ENCODE peak calls at places on chromosomes 12 and 14, in five cellular contexts. R, T, Y, B and Z are unnamed samples.
A peak's percentile ranks its signal among the peaks of the same experiment; 100 is the strongest.

GRCh38 chr12:6778571-6779550 is 6.5 kb downstream of the LAG3 start:
- DNase-seq in R (peak; percentile 96), T (peak; percentile 72), Y (peak; percentile 81), B (peak; percentile 83), Z (peak; percentile 85)

GRCh38 chr14:104296388-104297312 is 158.3 kb downstream of the KIF26A start:
- DNase-seq in R (no peak), T (no peak), Y (no peak), B (no peak), Z (no peak)

GRCh38 chr12:104285740-104286537 is 17.6 kb upstream of the EID3 start:
- DNase-seq in R (no peak), T (no peak), Y (peak; percentile 42), B (no peak), Z (no peak)

GRCh38 chr12:79083181-79083580 is 218.6 kb downstream of the SYT1 start:
- DNase-seq in R (no peak), T (no peak), Y (no peak), B (no peak), Z (no peak)

GRCh38 chr14:24082411-24083080 is 11.2 kb downstream of the CPNE6 start:
- DNase-seq in R (no peak), T (no peak), Y (no peak), B (no peak), Z (no peak)

GRCh38 chr12:53551889-53552291 is 44.6 kb upstream of the NPFF start:
- DNase-seq in R (no peak), T (no peak), Y (no peak), B (no peak), Z (no peak)

GRCh38 chr14:105477659-105478623 is 3.3 kb downstream of the CRIP2 start:
- DNase-seq in R (no peak), T (no peak), Y (no peak), B (peak; percentile 53), Z (no peak)

GRCh38 chr14:41607119-41607785 is 576 bp downstream of the LRFN5 start:
- DNase-seq in R (peak; percentile 54), T (no peak), Y (no peak), B (no peak), Z (no peak)

GRCh38 chr14:90429764-90430163 is 32.9 kb downstream of the CALM1 start:
- DNase-seq in R (no peak), T (no peak), Y (no peak), B (no peak), Z (no peak)

GRCh38 chr12:51954465-51955361 is 3.2 kb downstream of the ACVR1B start:
- DNase-seq in R (no peak), T (no peak), Y (no peak), B (peak; percentile 32), Z (peak; percentile 55)

GRCh38 chr12:100877776-100878175 is 83.2 kb downstream of the ANO4 start:
- DNase-seq in R (no peak), T (no peak), Y (no peak), B (no peak), Z (no peak)

GRCh38 chr14:32073537-32074189 is 3.4 kb upstream of the ARHGAP5 start:
- DNase-seq in R (no peak), T (peak; percentile 36), Y (peak; percentile 82), B (peak; percentile 52), Z (peak; percentile 94)

GRCh38 chr14:91831337-91831736 is 36.0 kb downstream of the TC2N start:
- DNase-seq in R (no peak), T (no peak), Y (no peak), B (no peak), Z (no peak)

GRCh38 chr14:100547633-100548294 is 39.5 kb downstream of the BEGAIN start:
- DNase-seq in R (no peak), T (no peak), Y (peak; percentile 55), B (no peak), Z (no peak)

GRCh38 chr12:13177373-13177772 is 19.2 kb upstream of the EMP1 start:
- DNase-seq in R (peak; percentile 7), T (no peak), Y (no peak), B (no peak), Z (no peak)

GRCh38 chr14:32022938-32023466 is 54.1 kb upstream of the ARHGAP5 start:
- DNase-seq in R (no peak), T (no peak), Y (no peak), B (no peak), Z (no peak)

GRCh38 chr12:75644472-75645072 is 133.2 kb upstream of the KRR1 start:
- DNase-seq in R (no peak), T (no peak), Y (no peak), B (no peak), Z (no peak)

GRCh38 chr14:90495357-90496276 is 98.8 kb downstream of the CALM1 start:
- DNase-seq in R (peak; percentile 85), T (no peak), Y (no peak), B (peak; percentile 66), Z (peak; percentile 53)

GRCh38 chr12:70365398-70365647 is 767 bp upstream of the KCNMB4 start:
- DNase-seq in R (peak; percentile 65), T (no peak), Y (no peak), B (no peak), Z (no peak)

GRCh38 chr12:102642199-102642598 is 161.8 kb upstream of the IGF1 start:
- DNase-seq in R (no peak), T (no peak), Y (no peak), B (no peak), Z (no peak)

GRCh38 chr14:85471744-85472143 is 58.2 kb upstream of the FLRT2 start:
- DNase-seq in R (no peak), T (no peak), Y (no peak), B (no peak), Z (peak; percentile 77)

GRCh38 chr12:68971404-68971803 is 38.4 kb upstream of the CPM start:
- DNase-seq in R (no peak), T (no peak), Y (no peak), B (no peak), Z (no peak)

GRCh38 chr14:63308723-63309317 is 9.9 kb downstream of the GPHB5 start:
- DNase-seq in R (peak; percentile 64), T (no peak), Y (peak; percentile 40), B (peak; percentile 8), Z (peak; percentile 40)

DNA sequence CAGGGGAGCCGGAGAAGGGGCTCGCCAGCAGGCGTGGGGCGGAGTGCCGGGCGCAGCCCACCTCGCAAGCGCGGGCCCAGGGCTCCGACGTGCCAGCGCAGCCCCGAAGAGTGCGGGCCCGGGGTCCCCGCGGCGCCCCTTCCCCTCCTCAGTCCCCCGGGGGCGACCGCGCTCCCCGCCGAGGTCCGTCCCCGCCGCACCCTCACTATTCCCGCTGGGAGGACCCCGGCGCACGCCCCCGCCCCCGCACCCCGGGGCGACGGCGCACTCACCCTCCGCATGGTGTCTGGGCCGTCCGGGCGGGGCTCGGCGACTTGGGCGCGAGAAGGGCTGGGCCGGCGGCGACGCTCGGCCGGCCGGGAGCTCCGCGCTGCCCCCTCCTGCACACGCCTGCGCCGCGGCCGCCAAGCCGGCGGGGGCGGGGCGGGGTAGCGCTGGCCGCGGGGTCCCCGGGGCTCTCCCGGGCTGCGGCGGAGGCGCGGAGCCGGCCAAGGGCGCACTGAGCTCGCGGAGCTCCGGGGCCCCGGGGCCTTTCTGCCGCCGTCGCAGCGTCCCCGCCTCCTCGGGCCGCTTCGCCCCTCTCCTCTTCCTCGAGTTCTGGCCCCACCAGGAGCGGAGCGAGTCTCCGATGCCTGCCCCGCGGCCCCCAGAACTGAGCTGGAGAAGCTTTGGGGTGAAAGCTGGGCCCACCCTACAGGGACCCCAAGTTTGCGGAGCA is 130.0 kb downstream of the NDUFA12 start:
- DNase-seq in R (peak; percentile 75), T (no peak), Y (no peak), B (peak; percentile 12), Z (no peak)
- TF ChIP-seq EZH2 in R (no peak), T (no peak), Y (no peak), B (no peak), Z (no peak)

GRCh38 chr14:59120931-59121330 is 67.5 kb upstream of the DAAM1 start:
- DNase-seq in R (no peak), T (no peak), Y (no peak), B (no peak), Z (no peak)

GRCh38 chr14:59117754-59118153 is 70.7 kb upstream of the DAAM1 start:
- DNase-seq in R (no peak), T (no peak), Y (no peak), B (no peak), Z (no peak)

GRCh38 chr14:59118171-59118570 is 70.3 kb upstream of the DAAM1 start:
- DNase-seq in R (no peak), T (no peak), Y (no peak), B (no peak), Z (no peak)

GRCh38 chr14:59116984-59117415 is 71.5 kb upstream of the DAAM1 start:
- DNase-seq in R (no peak), T (peak; percentile 44), Y (peak; percentile 89), B (no peak), Z (no peak)
- TF ChIP-seq JUND in R (no peak), T (no peak), Y (peak; percentile 85), B (no peak), Z (no peak)

GRCh38 chr12:92605621-92606170 is 97.1 kb upstream of the PLEKHG7 start:
- DNase-seq in R (no peak), T (no peak), Y (no peak), B (no peak), Z (no peak)
- TF ChIP-seq EZH2 in R (no peak), T (no peak), Y (no peak), B (no peak), Z (no peak)

GRCh38 chr12:122080149-122081107 is 1.9 kb downstream of the MLXIP start:
- DNase-seq in R (no peak), T (no peak), Y (no peak), B (no peak), Z (no peak)
- TF ChIP-seq JUND in R (no peak), T (no peak), Y (no peak), B (no peak), Z (no peak)

GRCh38 chr14:89279649-89280232 is 137.3 kb downstream of the FOXN3 start:
- DNase-seq in R (no peak), T (no peak), Y (no peak), B (no peak), Z (no peak)

GRCh38 chr14:89283327-89284060 is 133.5 kb downstream of the FOXN3 start:
- DNase-seq in R (no peak), T (no peak), Y (no peak), B (no peak), Z (no peak)

GRCh38 chr14:89284368-89285058 is 132.5 kb downstream of the FOXN3 start:
- DNase-seq in R (no peak), T (no peak), Y (no peak), B (no peak), Z (no peak)

GRCh38 chr14:89280612-89281011 is 136.4 kb downstream of the FOXN3 start:
- DNase-seq in R (no peak), T (no peak), Y (no peak), B (no peak), Z (no peak)

DNA sequence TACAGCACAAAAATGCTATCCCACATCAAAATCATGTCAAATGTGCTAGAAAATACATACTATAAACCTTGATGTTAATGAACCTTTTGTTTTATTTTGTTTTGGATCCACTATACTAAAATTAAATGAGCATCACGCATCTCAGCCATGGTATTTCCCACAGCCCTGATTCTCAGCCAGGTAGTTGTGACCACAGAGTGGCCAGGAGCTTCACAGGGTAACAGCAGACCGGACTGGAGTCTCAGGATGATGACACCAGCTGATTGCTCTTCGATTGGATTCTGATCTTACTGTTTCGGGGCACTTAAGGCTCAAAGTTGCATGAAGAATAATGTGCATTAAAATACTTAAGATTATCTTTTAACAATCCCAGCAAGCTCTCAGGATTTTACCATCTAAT is 134.8 kb downstream of the FOXN3 start:
- DNase-seq in R (no peak), T (no peak), Y (no peak), B (no peak), Z (no peak)
- TF ChIP-seq EZH2 in R (no peak), T (no peak), Y (no peak), B (no peak), Z (no peak)